ENCODE peak calls at places on chromosomes 12 and 14, in four cellular contexts. B is aorta, D is thoracic aorta, I is HCT116. Z is an unnamed sample.

GRCh38 chr12:25254271-25254880 is 3.6 kb upstream of the KRAS start:
- DNase-seq in B (no peak), I (no peak), D (no peak), Z (no peak)

GRCh38 chr12:7162691-7163114 is 26.8 kb upstream of the PEX5 start:
- DNase-seq in I (peak; percentile 76), D (no peak), B (no peak), Z (no peak)

GRCh38 chr14:99318091-99318958 is 46.3 kb upstream of the BCL11B start:
- DNase-seq in B (no peak), I (no peak), D (no peak), Z (no peak)

GRCh38 chr14:28083456-28083855 is 683.1 kb upstream of the FOXG1 start:
- DNase-seq in B (no peak), D (no peak), I (no peak), Z (no peak)

GRCh38 chr14:75141967-75142366 is 15.1 kb upstream of the NEK9 start:
- DNase-seq in B (no peak), I (no peak), D (no peak), Z (no peak)

GRCh38 chr12:4121506-4122020 is 152.0 kb upstream of the CCND2 start:
- DNase-seq in D (no peak), B (no peak), I (no peak), Z (no peak)

GRCh38 chr12:132178801-132179401 is 34.6 kb downstream of the NOC4L start:
- DNase-seq in D (no peak), B (peak; percentile 37), I (no peak), Z (no peak)

GRCh38 chr12:8742501-8742900 is 44.7 kb downstream of the RIMKLB start:
- DNase-seq in B (peak; percentile 69), D (no peak), I (no peak), Z (no peak)

GRCh38 chr14:90513151-90514014 is 116.6 kb downstream of the CALM1 start:
- DNase-seq in I (no peak), B (peak; percentile 78), D (no peak), Z (peak; percentile 84)

GRCh38 chr12:98909749-98910148 is 264.7 kb downstream of the APAF1 start:
- DNase-seq in B (no peak), I (no peak), D (no peak), Z (no peak)

GRCh38 chr14:61573748-61574513 is 121.4 kb upstream of the HIF1A start:
- DNase-seq in D (no peak), B (no peak), I (no peak), Z (no peak)

GRCh38 chr12:77225373-77225772 is 160.0 kb upstream of the E2F7 start:
- DNase-seq in B (no peak), D (no peak), I (no peak), Z (no peak)

GRCh38 chr12:32896438-32897275 is at the start of gene PKP2:
- DNase-seq in D (no peak), I (peak; percentile 62), B (peak; percentile 52), Z (no peak)

GRCh38 chr12:82896979-82897378 is 210.3 kb downstream of the TMTC2 start:
- DNase-seq in B (no peak), D (no peak), I (peak; percentile 8), Z (no peak)

GRCh38 chr12:17503742-17504141 is 586.3 kb downstream of the RERGL start:
- DNase-seq in B (no peak), I (no peak), D (no peak), Z (no peak)

GRCh38 chr12:50315803-50316202 is 32.5 kb upstream of the LIMA1 start:
- DNase-seq in B (no peak), D (no peak), I (no peak), Z (no peak)

GRCh38 chr14:93543766-93544165 is 113.0 kb downstream of the UNC79 start:
- DNase-seq in D (no peak), B (no peak), I (peak; percentile 19), Z (no peak)

GRCh38 chr14:79825046-79825521 is 386.2 kb downstream of the DIO2 start:
- DNase-seq in I (no peak), B (no peak), D (no peak), Z (no peak)

GRCh38 chr12:3342051-3342450 is 149.0 kb upstream of the PRMT8 start:
- DNase-seq in I (no peak), D (no peak), B (no peak), Z (no peak)

GRCh38 chr12:106566771-106567170 is 16.0 kb upstream of the RFX4 start:
- DNase-seq in I (no peak), B (no peak), D (no peak), Z (no peak)

GRCh38 chr12:62632521-62632920 is 165.9 kb downstream of the MON2 start:
- DNase-seq in D (no peak), I (no peak), B (peak; percentile 61), Z (peak; percentile 56)

GRCh38 chr12:18242380-18243089 is 18.8 kb upstream of the PIK3C2G start:
- DNase-seq in D (no peak), B (no peak), I (no peak), Z (no peak)

GRCh38 chr12:127677537-127678131 is 589.3 kb upstream of the TMEM132C start:
- DNase-seq in I (no peak), D (peak; percentile 27), B (peak; percentile 81), Z (peak; percentile 57)

GRCh38 chr12:19402743-19403400 is 36.4 kb upstream of the AEBP2 start:
- DNase-seq in D (peak; percentile 6), B (peak; percentile 64), I (no peak), Z (no peak)

GRCh38 chr14:100498068-100498467 is 89.1 kb downstream of the BEGAIN start:
- DNase-seq in D (no peak), I (no peak), B (no peak), Z (no peak)

GRCh38 chr14:69014829-69015259 is 35.7 kb upstream of the ACTN1 start:
- DNase-seq in D (no peak), I (no peak), B (no peak), Z (no peak)

GRCh38 chr12:117854339-117855012 is 114.3 kb downstream of the KSR2 start:
- DNase-seq in I (no peak), B (no peak), D (no peak), Z (no peak)

GRCh38 chr12:131202592-131203378 is 249.1 kb downstream of the ADGRD1 start:
- DNase-seq in D (no peak), I (no peak), B (no peak), Z (peak; percentile 53)

GRCh38 chr12:109432842-109433304 is 44.2 kb downstream of the KCTD10 start:
- DNase-seq in B (peak; percentile 89), I (peak; percentile 84), D (peak; percentile 66), Z (peak; percentile 90)

GRCh38 chr14:55073856-55074255 is 22.4 kb downstream of the MAPK1IP1L start:
- DNase-seq in B (no peak), D (no peak), I (no peak), Z (no peak)

GRCh38 chr14:75711134-75711795 is 50.2 kb downstream of the TTLL5 start:
- DNase-seq in D (no peak), I (peak; percentile 43), B (no peak), Z (no peak)

GRCh38 chr14:21107360-21107781 is 6.5 kb downstream of the TMEM253 start:
- DNase-seq in D (no peak), B (no peak), I (peak; percentile 51), Z (no peak)

GRCh38 chr14:77579065-77579464 is 37.4 kb downstream of the SPTLC2 start:
- DNase-seq in D (no peak), I (no peak), B (no peak), Z (no peak)
- H3K27ac ChIP-seq in D (no peak overlapping the region), I (no peak overlapping the region), B (no peak overlapping the region), Z (no peak overlapping the region)

DNA sequence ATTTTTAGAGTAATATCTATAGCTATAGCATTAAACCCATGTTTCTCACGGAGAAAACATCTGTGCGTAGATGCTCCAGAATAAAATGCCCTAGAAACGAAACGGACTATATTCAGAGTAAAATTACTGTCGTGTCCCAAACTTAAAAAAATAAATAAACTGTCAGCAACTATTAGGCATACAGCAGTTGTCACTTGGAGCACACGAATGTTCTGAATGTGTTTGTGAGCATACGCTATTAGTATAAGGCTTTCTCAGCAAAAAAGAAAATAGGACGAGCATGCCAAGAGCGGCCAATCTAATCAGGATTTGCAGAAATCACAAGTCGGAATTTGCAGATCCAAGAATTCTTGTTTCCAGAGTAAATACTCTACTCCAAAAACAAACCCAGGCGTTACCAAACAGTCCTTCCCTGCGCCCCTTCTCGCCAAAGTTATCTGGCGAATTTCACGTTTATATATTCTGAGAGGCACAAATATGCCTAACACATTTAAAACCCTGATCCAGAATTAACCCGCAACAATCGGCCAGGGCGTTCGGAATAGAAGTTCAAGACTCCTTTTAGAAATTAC is 835 bp downstream of the PTPN21 start:
- DNase-seq in D (no peak), B (no peak), I (no peak), Z (no peak)
- H3K4me3 ChIP-seq in D (peak overlapping the region; percentile 79), B (peak overlapping the region; percentile 100), I (peak overlapping the region; percentile 66), Z (peak overlapping the region; percentile 85)

GRCh38 chr12:113089839-113090238 is 33.3 kb downstream of the DTX1 start:
- DNase-seq in B (no peak), I (no peak), D (no peak), Z (no peak)

GRCh38 chr12:113088971-113089756 is 32.6 kb downstream of the DTX1 start:
- DNase-seq in D (no peak), I (no peak), B (no peak), Z (no peak)

GRCh38 chr12:113092478-113093408 is 36.2 kb downstream of the DTX1 start:
- DNase-seq in I (no peak), D (no peak), B (peak; percentile 59), Z (no peak)

GRCh38 chr12:113091506-113091905 is 35.0 kb downstream of the DTX1 start:
- DNase-seq in D (no peak), B (no peak), I (no peak), Z (no peak)

GRCh38 chr12:113090740-113091139 is 34.2 kb downstream of the DTX1 start:
- DNase-seq in D (no peak), I (no peak), B (no peak), Z (no peak)
- H3K27me3 ChIP-seq in D (no peaks in the 10 kb centered on the region), I (no peaks in the 10 kb centered on the region), B (no peaks in the 10 kb centered on the region), Z (no peaks in the 10 kb centered on the region)

DNA sequence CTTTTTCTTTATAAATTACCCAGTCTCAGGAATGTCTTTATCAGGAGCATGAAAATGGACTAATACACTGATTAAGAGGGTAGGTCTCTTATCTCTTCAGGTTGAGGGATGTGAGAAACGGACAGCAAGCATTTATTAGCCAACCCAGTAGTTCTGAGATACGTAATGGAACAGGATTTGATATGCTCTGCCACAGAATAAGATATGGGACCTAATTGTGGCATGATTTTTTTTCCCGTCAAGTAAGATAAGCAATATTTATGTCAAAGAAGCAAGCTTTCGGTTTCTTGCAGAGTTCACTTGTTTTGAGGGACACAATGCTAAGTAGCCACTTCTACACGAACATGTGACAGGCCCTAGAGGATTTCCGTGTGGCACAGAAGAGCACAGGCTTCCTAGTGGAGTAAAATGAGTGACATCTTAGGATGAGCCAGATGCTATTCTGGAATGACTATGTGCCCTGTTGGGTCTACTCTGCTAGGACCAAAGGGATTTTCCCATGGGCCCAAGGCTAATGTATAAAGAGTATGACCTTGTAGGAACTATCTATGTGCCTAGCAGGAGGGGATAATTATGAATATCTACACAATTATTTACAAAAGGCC is 57.9 kb downstream of the SLC38A1 start:
- DNase-seq in I (no peak), D (no peak), B (no peak), Z (no peak)
- H3K27ac ChIP-seq in I (no peak overlapping the region), D (no peak overlapping the region), B (no peak overlapping the region), Z (peak overlapping the region; percentile 27)

GRCh38 chr12:118980407-118981014 is 830 bp upstream of the SRRM4 start:
- DNase-seq in I (no peak), D (no peak), B (no peak), Z (no peak)

GRCh38 chr12:118979763-118980406 is 1.5 kb upstream of the SRRM4 start:
- DNase-seq in I (peak; percentile 42), D (no peak), B (peak; percentile 45), Z (no peak)

GRCh38 chr12:118983147-118983824 is 1.9 kb downstream of the SRRM4 start:
- DNase-seq in I (no peak), D (no peak), B (no peak), Z (no peak)

GRCh38 chr12:118982308-118982707 is 967 bp downstream of the SRRM4 start:
- DNase-seq in I (no peak), B (no peak), D (no peak), Z (no peak)

GRCh38 chr12:118981285-118982201 is at the start of gene SRRM4:
- DNase-seq in D (no peak), B (no peak), I (no peak), Z (no peak)
- H3K4me3 ChIP-seq in D (no peak within 1 kb of the TSS), B (no peak within 1 kb of the TSS), I (no peak within 1 kb of the TSS), Z (no peak within 1 kb of the TSS)